ENCODE peak calls at places on chromosomes 13 and 19, in five cellular contexts. Q, S, O, I and G are unnamed samples.
A peak's percentile ranks its signal among the peaks of the same experiment; 100 is the strongest.

GRCh38 chr13:101230271-101230890 is 185.9 kb downstream of the NALCN start:
- DNase-seq in Q (no peak), S (no peak), O (no peak), I (no peak), G (no peak)

GRCh38 chr19:54162241-54162805 is 2.8 kb upstream of the LENG1 start:
- DNase-seq in Q (no peak), O (peak; percentile 87), I (peak; percentile 87), S (peak; percentile 79), G (no peak)

GRCh38 chr13:23960566-23961156 is 63.4 kb upstream of the C1QTNF9B start:
- DNase-seq in S (no peak), Q (peak; percentile 30), I (no peak), O (no peak), G (no peak)

GRCh38 chr13:99226493-99226892 is 25.8 kb downstream of the UBAC2 start:
- DNase-seq in I (no peak), Q (no peak), O (no peak), S (no peak), G (no peak)

GRCh38 chr13:113125506-113126264 is 3.1 kb downstream of the F10 start:
- DNase-seq in I (no peak), S (no peak), O (no peak), Q (no peak), G (no peak)

GRCh38 chr13:20400774-20401173 is 124.9 kb downstream of the CRYL1 start:
- DNase-seq in S (no peak), O (no peak), I (no peak), Q (no peak), G (no peak)

GRCh38 chr19:51326216-51327065 is 15.0 kb downstream of the IGLON5 start:
- DNase-seq in Q (no peak), O (peak; percentile 58), I (no peak), S (no peak), G (no peak)

GRCh38 chr19:13068064-13068807 is 34.4 kb downstream of the LYL1 start:
- DNase-seq in S (no peak), O (peak; percentile 21), Q (no peak), I (no peak), G (no peak)

GRCh38 chr13:27920677-27921420 is 1.0 kb downstream of the PDX1 start:
- DNase-seq in I (peak; percentile 66), O (no peak), S (peak; percentile 39), Q (no peak), G (no peak)

GRCh38 chr13:94966380-94966779 is 254.0 kb upstream of the SOX21 start:
- DNase-seq in I (no peak), S (peak; percentile 37), Q (no peak), O (no peak), G (no peak)

GRCh38 chr13:77737583-77738200 is 40.2 kb downstream of the SLAIN1 start:
- DNase-seq in Q (no peak), O (no peak), I (no peak), S (no peak), G (no peak)

GRCh38 chr13:48038763-48039162 is 1.2 kb downstream of the NUDT15 start:
- DNase-seq in I (no peak), O (no peak), S (peak; percentile 3), Q (no peak), G (no peak)

GRCh38 chr19:4970558-4971423 is 1.9 kb downstream of the KDM4B start:
- DNase-seq in O (peak; percentile 55), I (no peak), Q (peak; percentile 37), S (peak; percentile 64), G (no peak)

GRCh38 chr19:3857449-3858003 is 11.3 kb downstream of the ZFR2 start:
- DNase-seq in O (no peak), S (no peak), Q (no peak), I (no peak), G (no peak)

GRCh38 chr19:54428323-54429175 is 13.3 kb downstream of the TTYH1 start:
- DNase-seq in S (no peak), Q (no peak), I (no peak), O (no peak), G (no peak)

GRCh38 chr13:35984776-35985453 is 146.3 kb downstream of the DCLK1 start:
- DNase-seq in Q (no peak), I (peak; percentile 59), O (no peak), S (peak; percentile 85), G (no peak)

GRCh38 chr13:22064854-22065646 is 394.2 kb downstream of the FGF9 start:
- DNase-seq in O (no peak), S (no peak), I (no peak), Q (no peak), G (no peak)

GRCh38 chr13:73401769-73402168 is 343.0 kb downstream of the KLF5 start:
- DNase-seq in I (no peak), Q (no peak), O (no peak), S (no peak), G (no peak)

GRCh38 chr19:57656346-57656745 is 12.4 kb upstream of the ZSCAN4 start:
- DNase-seq in S (no peak), I (peak; percentile 8), Q (no peak), O (no peak), G (no peak)

GRCh38 chr13:59279024-59279423 is 884.7 kb downstream of the DIAPH3 start:
- DNase-seq in I (no peak), Q (no peak), O (no peak), S (peak; percentile 29), G (no peak)

GRCh38 chr19:8357007-8357521 is 6.9 kb upstream of the ANGPTL4 start:
- DNase-seq in O (no peak), S (no peak), Q (peak; percentile 93), I (no peak), G (no peak)

GRCh38 chr13:81106348-81106747 is 765.4 kb upstream of the SPRY2 start:
- DNase-seq in Q (peak; percentile 72), S (no peak), I (no peak), O (no peak), G (no peak)

GRCh38 chr19:1622541-1622940 is 17.3 kb upstream of the UQCR11 start:
- DNase-seq in S (no peak), I (no peak), O (no peak), Q (no peak), G (no peak)

GRCh38 chr19:1622007-1622406 is 16.7 kb upstream of the UQCR11 start:
- DNase-seq in Q (no peak), S (no peak), O (no peak), I (no peak), G (no peak)

GRCh38 chr19:1619703-1620102 is 14.4 kb upstream of the UQCR11 start:
- DNase-seq in I (no peak), S (peak; percentile 36), O (no peak), Q (no peak), G (no peak)

GRCh38 chr19:1621574-1621973 is 16.3 kb upstream of the UQCR11 start:
- DNase-seq in Q (no peak), S (no peak), I (no peak), O (no peak), G (no peak)

DNA sequence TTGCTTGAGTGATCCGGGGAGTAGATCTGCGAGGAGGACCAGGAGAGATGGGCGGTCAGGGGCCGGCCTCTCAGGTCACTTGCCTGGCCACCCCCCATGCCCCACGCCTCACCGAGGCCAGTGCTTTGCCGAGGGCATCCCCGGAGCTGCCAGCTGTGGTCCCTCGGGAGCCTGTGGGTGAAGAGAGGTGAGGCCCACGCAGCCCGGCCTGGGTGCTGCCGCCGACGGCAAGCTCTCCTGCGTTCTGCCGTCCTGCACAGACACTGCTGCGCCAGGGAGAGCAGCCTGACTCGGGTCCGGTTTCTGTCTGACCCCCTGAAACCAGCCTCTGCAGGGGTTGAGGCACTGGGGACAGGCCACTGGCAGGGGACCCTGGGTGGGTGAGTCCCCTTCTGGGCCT is 15.8 kb upstream of the UQCR11 start:
- DNase-seq in S (peak; percentile 33), O (no peak), I (no peak), Q (no peak), G (no peak)
- H3K9ac ChIP-seq in S (no peak overlapping the region), O (no peak overlapping the region), I (no peak overlapping the region), Q (no peak overlapping the region), G (no peak overlapping the region)

DNA sequence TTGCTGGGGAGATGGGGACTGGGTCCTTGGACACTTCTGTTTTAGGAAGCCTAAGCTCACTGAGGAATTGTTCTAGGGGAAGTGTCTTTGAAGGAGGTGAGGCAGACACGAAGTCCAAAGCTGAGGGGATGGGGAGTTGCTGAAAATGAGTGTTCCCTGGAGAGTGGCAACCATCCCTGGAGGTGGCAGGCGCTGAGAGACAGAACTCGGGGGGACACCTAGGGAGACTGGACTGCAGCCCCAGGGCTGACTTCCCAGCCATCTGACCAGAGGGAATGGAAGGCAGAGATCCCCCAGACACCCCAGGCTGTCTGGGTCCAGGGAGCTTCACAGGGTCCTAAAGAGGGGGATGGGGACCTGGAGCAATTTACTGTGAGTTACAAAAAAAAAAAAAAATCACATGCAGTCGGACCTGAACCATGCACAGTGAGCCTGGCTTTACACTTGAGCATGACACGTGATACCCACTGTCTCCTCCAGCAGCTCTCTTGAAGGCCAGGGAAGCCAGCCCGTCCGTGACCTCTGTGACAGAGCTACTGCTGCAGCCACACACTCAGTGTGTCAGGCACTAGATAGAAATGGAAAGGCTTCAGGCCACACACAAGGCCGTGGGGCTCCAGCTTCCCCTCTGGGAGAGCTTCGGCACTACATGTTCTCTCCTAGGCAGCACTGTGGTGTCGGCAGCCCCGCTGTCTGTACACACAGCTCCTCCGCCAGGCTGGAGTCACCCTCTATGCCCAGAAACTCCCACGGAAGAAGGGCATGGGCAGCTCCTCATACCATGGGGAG is 77.1 kb upstream of the KCTD15 start:
- DNase-seq in S (no peak), Q (no peak), I (no peak), O (no peak), G (no peak)
- TF ChIP-seq USF2 in S (no peak), Q (no peak), I (no peak), O (no peak), G (no peak)

GRCh38 chr13:60642552-60642951 is 245.5 kb downstream of the TDRD3 start:
- DNase-seq in S (no peak), O (no peak), I (no peak), Q (no peak), G (no peak)
- TF ChIP-seq SIN3A in S (no peak), O (no peak), I (no peak), Q (no peak), G (no peak)

GRCh38 chr19:41377977-41378707 is 1.8 kb downstream of the TMEM91 start:
- DNase-seq in O (peak; percentile 31), I (peak; percentile 68), S (peak; percentile 71), Q (no peak), G (no peak)

GRCh38 chr19:41376998-41377365 is 649 bp downstream of the TMEM91 start:
- DNase-seq in Q (no peak), O (no peak), I (no peak), S (no peak), G (no peak)

GRCh38 chr19:41373993-41374392 is 2.3 kb upstream of the TMEM91 start:
- DNase-seq in Q (no peak), S (peak; percentile 94), O (no peak), I (no peak), G (no peak)

GRCh38 chr19:41371541-41371940 is 4.8 kb upstream of the TMEM91 start:
- DNase-seq in S (no peak), O (no peak), Q (no peak), I (no peak), G (no peak)

DNA sequence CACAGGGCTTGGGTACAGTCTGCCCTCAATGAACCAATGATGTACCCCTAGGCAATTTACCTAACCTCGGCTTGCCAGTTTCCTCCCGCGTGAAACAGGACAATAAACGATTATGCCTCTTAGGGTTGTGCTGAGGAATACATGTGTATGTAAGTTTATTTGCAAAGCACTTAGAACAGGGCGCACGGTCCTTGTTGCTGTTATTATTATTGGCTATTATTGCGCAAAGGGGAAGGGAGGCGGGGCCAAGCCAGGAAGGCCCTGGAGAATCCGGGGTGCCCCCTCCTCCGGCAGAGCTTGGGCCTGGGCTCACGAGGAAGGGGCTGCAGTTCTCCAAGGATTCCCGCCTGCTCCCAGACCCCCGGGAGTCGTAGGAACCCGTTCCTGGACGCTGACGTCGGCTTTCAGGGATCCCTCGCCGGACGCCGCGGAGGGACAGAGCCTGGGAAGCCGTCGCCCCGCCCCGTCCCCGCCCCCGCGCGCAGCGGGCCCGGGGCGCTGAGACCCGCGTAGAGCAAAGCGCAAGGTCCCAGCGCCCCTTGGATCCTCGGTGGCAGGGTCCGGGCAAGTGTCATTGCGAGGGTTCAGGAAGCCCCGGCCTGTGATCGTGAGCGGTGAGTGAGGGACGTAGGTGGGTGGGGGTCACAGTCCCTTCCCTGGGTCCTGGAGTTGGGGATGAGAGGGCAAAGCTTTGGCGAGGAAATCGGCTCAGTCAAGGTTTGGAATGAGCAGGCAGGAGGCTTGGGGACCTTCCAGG is at the start of gene TMEM91:
- DNase-seq in O (no peak), I (peak; percentile 85), S (peak; percentile 75), Q (no peak), G (no peak)
- H3K9ac ChIP-seq in O (no peak within 1 kb of the TSS), I (peak within 1 kb of the TSS; percentile 44), S (no peak within 1 kb of the TSS), Q (peak within 1 kb of the TSS; percentile 68), G (peak within 1 kb of the TSS; percentile 41)